ENCODE peak calls at places on chromosomes 13 and 19, in four cellular contexts. One of them, this sample, is unnamed.

GRCh38 chr19:56917998-56918397 is 77.5 kb upstream of the PEG3 start:
- DNase-seq in HFF-Myc: no peak
- DNase-seq in upper lobe of right lung: no peak
- DNase-seq in prostate gland: no peak
- DNase-seq in this sample: no peak

GRCh38 chr19:50947123-50947522 is 5.7 kb downstream of the KLK5 start:
- DNase-seq in HFF-Myc: no peak
- DNase-seq in upper lobe of right lung: no peak
- DNase-seq in prostate gland: no peak
- DNase-seq in this sample: no peak

GRCh38 chr13:83895994-83896580 is 13.8 kb upstream of the SLITRK1 start:
- DNase-seq in HFF-Myc: no peak
- DNase-seq in upper lobe of right lung: no peak
- DNase-seq in prostate gland: no peak
- DNase-seq in this sample: peak

GRCh38 chr19:39126593-39127187 is 1.1 kb downstream of the PAK4 start:
- DNase-seq in HFF-Myc: no peak
- DNase-seq in upper lobe of right lung: no peak
- DNase-seq in prostate gland: peak
- DNase-seq in this sample: peak

GRCh38 chr13:93259527-93260080 is 33.0 kb downstream of the GPC6 start:
- DNase-seq in HFF-Myc: no peak
- DNase-seq in upper lobe of right lung: no peak
- DNase-seq in prostate gland: no peak
- DNase-seq in this sample: peak

GRCh38 chr13:94705081-94705751 is 7.1 kb downstream of the SOX21 start:
- DNase-seq in HFF-Myc: no peak
- DNase-seq in upper lobe of right lung: no peak
- DNase-seq in prostate gland: no peak
- DNase-seq in this sample: no peak

GRCh38 chr19:9151367-9151766 is 11.2 kb downstream of the ZNF317 start:
- DNase-seq in HFF-Myc: no peak
- DNase-seq in upper lobe of right lung: no peak
- DNase-seq in prostate gland: no peak
- DNase-seq in this sample: no peak

GRCh38 chr19:2574971-2575630 is 99.2 kb downstream of the GADD45B start:
- DNase-seq in HFF-Myc: no peak
- DNase-seq in upper lobe of right lung: peak
- DNase-seq in prostate gland: no peak
- DNase-seq in this sample: no peak

GRCh38 chr13:50512602-50513527 is 330.6 kb downstream of the DLEU7 start:
- DNase-seq in HFF-Myc: no peak
- DNase-seq in upper lobe of right lung: peak
- DNase-seq in prostate gland: peak
- DNase-seq in this sample: peak

GRCh38 chr13:44410328-44410859 is 36.8 kb downstream of the SERP2 start:
- DNase-seq in HFF-Myc: no peak
- DNase-seq in upper lobe of right lung: no peak
- DNase-seq in prostate gland: no peak
- DNase-seq in this sample: no peak

GRCh38 chr19:45901432-45901903 is 945 bp downstream of the MYPOP start:
- DNase-seq in HFF-Myc: no peak
- DNase-seq in upper lobe of right lung: peak
- DNase-seq in prostate gland: no peak
- DNase-seq in this sample: peak

GRCh38 chr13:94232956-94233355 is 246.5 kb downstream of the DCT start:
- DNase-seq in HFF-Myc: no peak
- DNase-seq in upper lobe of right lung: no peak
- DNase-seq in prostate gland: no peak
- DNase-seq in this sample: no peak

GRCh38 chr13:95267662-95268369 is 33.4 kb downstream of the ABCC4 start:
- DNase-seq in HFF-Myc: peak
- DNase-seq in upper lobe of right lung: no peak
- DNase-seq in prostate gland: peak
- DNase-seq in this sample: peak

GRCh38 chr19:9674669-9675357 is at the start of gene ZNF562:
- DNase-seq in HFF-Myc: peak
- DNase-seq in upper lobe of right lung: peak
- DNase-seq in prostate gland: peak
- DNase-seq in this sample: peak

GRCh38 chr19:18044825-18045304 is 36.9 kb downstream of the ARRDC2 start:
- DNase-seq in HFF-Myc: no peak
- DNase-seq in upper lobe of right lung: peak
- DNase-seq in prostate gland: peak
- DNase-seq in this sample: peak

GRCh38 chr13:73195091-73195490 is 136.3 kb downstream of the KLF5 start:
- DNase-seq in HFF-Myc: no peak
- DNase-seq in upper lobe of right lung: no peak
- DNase-seq in prostate gland: no peak
- DNase-seq in this sample: no peak

GRCh38 chr13:40609972-40610726 is 56.3 kb downstream of the FOXO1 start:
- DNase-seq in HFF-Myc: no peak
- DNase-seq in upper lobe of right lung: no peak
- DNase-seq in prostate gland: no peak
- DNase-seq in this sample: no peak

GRCh38 chr19:31223805-31224534 is 125.3 kb downstream of the TSHZ3 start:
- DNase-seq in HFF-Myc: peak
- DNase-seq in upper lobe of right lung: no peak
- DNase-seq in prostate gland: no peak
- DNase-seq in this sample: peak

GRCh38 chr19:2475018-2475701 is 767 bp upstream of the GADD45B start:
- DNase-seq in HFF-Myc: no peak
- DNase-seq in upper lobe of right lung: peak
- DNase-seq in prostate gland: peak
- DNase-seq in this sample: peak

GRCh38 chr19:4624733-4625362 is 14.5 kb upstream of the TNFAIP8L1 start:
- DNase-seq in HFF-Myc: no peak
- DNase-seq in upper lobe of right lung: no peak
- DNase-seq in prostate gland: no peak
- DNase-seq in this sample: no peak

GRCh38 chr13:30872685-30873443 is 33.2 kb upstream of the MEDAG start:
- DNase-seq in HFF-Myc: peak
- DNase-seq in upper lobe of right lung: no peak
- DNase-seq in prostate gland: no peak
- DNase-seq in this sample: peak

GRCh38 chr13:31160857-31161582 is 684 bp downstream of the HSPH1 start:
- DNase-seq in HFF-Myc: no peak
- DNase-seq in upper lobe of right lung: peak
- DNase-seq in prostate gland: peak
- DNase-seq in this sample: peak

GRCh38 chr13:98648676-98649075 is 71.8 kb upstream of the STK24 start:
- DNase-seq in HFF-Myc: no peak
- DNase-seq in upper lobe of right lung: no peak
- DNase-seq in prostate gland: no peak
- DNase-seq in this sample: no peak

GRCh38 chr19:11361771-11362731 is 6.8 kb downstream of the PLPPR2 start:
- DNase-seq in HFF-Myc: no peak
- DNase-seq in upper lobe of right lung: no peak
- DNase-seq in prostate gland: no peak
- DNase-seq in this sample: no peak

GRCh38 chr13:59000770-59001169 is 1163.0 kb downstream of the DIAPH3 start:
- DNase-seq in HFF-Myc: no peak
- DNase-seq in upper lobe of right lung: no peak
- DNase-seq in prostate gland: no peak
- DNase-seq in this sample: no peak

GRCh38 chr13:48448963-48449614 is 36.2 kb upstream of the LPAR6 start:
- DNase-seq in HFF-Myc: no peak
- DNase-seq in upper lobe of right lung: no peak
- DNase-seq in prostate gland: no peak
- DNase-seq in this sample: peak

DNA sequence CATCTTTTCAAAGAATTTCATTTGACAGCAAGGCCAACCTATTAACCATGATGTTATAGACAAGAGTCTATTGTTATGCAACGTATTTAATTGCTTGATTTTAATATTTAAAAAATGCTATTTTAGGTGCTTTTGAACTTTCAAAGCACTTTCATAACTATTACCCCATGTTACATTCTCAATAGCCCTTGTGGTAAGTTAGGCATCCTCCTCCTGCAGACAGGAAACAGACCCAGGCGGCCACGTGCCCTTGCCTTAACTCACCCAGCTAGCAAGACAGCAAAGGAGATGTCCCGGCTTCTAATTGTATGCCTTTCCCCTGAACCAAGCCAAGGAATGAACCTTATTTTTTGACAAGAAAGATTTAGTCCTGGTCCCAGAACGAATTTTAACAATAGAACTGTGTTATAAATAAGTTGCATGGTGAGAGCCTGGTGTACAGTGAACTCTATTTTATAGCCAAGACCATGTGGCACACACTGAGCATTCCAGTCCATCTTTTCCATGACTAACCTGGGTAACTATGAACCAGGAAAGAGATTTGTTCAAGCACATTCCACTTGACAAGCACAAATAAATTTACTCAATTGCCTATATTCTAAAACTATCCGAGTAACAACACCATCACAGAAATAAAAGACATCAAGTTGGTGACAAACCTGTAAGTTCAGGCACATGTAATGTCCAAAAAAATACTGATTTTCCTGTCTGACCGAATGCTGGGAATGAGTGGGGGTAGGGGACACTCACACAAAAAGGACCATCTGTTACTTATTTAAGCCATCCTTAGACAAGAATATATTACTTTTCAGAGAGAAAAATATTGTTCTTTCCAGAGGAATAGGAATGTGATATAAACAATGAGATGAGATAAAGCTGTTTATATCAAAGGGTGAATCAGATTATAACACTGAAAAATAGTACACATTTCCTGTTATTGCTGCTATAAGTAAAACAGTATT is 163.0 kb downstream of the EFNB2 start:
- DNase-seq in HFF-Myc: no peak
- DNase-seq in upper lobe of right lung: no peak
- DNase-seq in prostate gland: no peak
- DNase-seq in this sample: peak
- H3K4me3 ChIP-seq in HFF-Myc: no peak
- H3K4me3 ChIP-seq in upper lobe of right lung: no peak
- H3K4me3 ChIP-seq in prostate gland: no peak
- H3K4me3 ChIP-seq in this sample: no peak

GRCh38 chr19:1360126-1360817 is 23.4 kb upstream of the NDUFS7 start:
- DNase-seq in HFF-Myc: no peak
- DNase-seq in upper lobe of right lung: no peak
- DNase-seq in prostate gland: no peak
- DNase-seq in this sample: peak

GRCh38 chr19:1363599-1363998 is 20.1 kb upstream of the NDUFS7 start:
- DNase-seq in HFF-Myc: no peak
- DNase-seq in upper lobe of right lung: no peak
- DNase-seq in prostate gland: no peak
- DNase-seq in this sample: no peak

GRCh38 chr19:1361601-1362384 is 21.9 kb upstream of the NDUFS7 start:
- DNase-seq in HFF-Myc: no peak
- DNase-seq in upper lobe of right lung: no peak
- DNase-seq in prostate gland: no peak
- DNase-seq in this sample: peak

GRCh38 chr19:1362385-1363257 is 21.1 kb upstream of the NDUFS7 start:
- DNase-seq in HFF-Myc: no peak
- DNase-seq in upper lobe of right lung: no peak
- DNase-seq in prostate gland: no peak
- DNase-seq in this sample: no peak

GRCh38 chr19:1360818-1361461 is 22.8 kb upstream of the NDUFS7 start:
- DNase-seq in HFF-Myc: peak
- DNase-seq in upper lobe of right lung: peak
- DNase-seq in prostate gland: no peak
- DNase-seq in this sample: peak
- H3K4me3 ChIP-seq in HFF-Myc: peak
- H3K4me3 ChIP-seq in upper lobe of right lung: peak
- H3K4me3 ChIP-seq in prostate gland: peak
- H3K4me3 ChIP-seq in this sample: peak

GRCh38 chr19:48499352-48500090 is 12.1 kb downstream of the LMTK3 start:
- DNase-seq in HFF-Myc: no peak
- DNase-seq in upper lobe of right lung: no peak
- DNase-seq in prostate gland: no peak
- DNase-seq in this sample: no peak

GRCh38 chr19:48500830-48501445 is 10.7 kb downstream of the LMTK3 start:
- DNase-seq in HFF-Myc: no peak
- DNase-seq in upper lobe of right lung: no peak
- DNase-seq in prostate gland: no peak
- DNase-seq in this sample: no peak

GRCh38 chr19:48501446-48501960 is 10.1 kb downstream of the LMTK3 start:
- DNase-seq in HFF-Myc: no peak
- DNase-seq in upper lobe of right lung: peak
- DNase-seq in prostate gland: peak
- DNase-seq in this sample: no peak

GRCh38 chr19:48502720-48503018 is 9.0 kb downstream of the LMTK3 start:
- DNase-seq in HFF-Myc: no peak
- DNase-seq in upper lobe of right lung: no peak
- DNase-seq in prostate gland: no peak
- DNase-seq in this sample: no peak

DNA sequence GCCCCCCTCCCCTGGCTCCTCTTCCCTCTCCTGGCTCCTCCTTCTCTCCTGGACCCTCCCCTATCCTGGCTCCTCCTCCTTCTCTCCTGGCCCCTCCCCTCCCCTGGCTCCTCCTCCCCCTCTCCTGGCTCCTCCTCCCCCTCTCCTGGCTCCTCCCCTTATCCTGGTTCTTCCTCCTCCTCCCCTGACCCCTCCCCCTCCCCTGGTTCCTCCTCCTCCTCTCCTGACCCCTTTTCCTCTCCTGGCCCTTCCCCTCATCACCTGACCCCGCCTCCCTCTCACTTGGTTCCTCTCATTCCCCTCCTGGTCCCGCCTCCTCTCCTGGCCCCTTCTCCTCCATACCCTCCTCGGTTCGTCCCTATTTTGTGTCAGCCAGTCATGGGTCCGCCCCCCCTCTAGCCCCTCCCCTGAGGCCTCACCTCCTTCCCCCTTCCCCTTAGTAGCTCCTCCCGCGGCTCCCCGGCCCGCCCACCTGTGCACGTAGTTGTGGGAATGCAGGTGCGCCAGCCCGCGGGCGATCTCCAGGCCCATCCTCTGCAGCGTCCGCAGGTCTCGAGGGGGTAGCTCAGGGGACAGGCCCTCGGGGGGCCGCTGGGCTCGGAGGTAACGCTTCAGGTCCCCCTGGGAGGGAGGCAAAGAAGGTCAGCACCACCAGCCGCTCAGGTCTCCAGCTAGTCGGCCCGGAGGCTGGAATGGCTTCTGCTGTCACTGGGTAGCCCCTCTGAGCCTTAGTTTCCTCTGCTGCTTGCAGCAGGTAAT is 9.5 kb downstream of the LMTK3 start:
- DNase-seq in HFF-Myc: no peak
- DNase-seq in upper lobe of right lung: peak
- DNase-seq in prostate gland: peak
- DNase-seq in this sample: no peak
- H3K4me3 ChIP-seq in HFF-Myc: no peak
- H3K4me3 ChIP-seq in upper lobe of right lung: peak
- H3K4me3 ChIP-seq in prostate gland: peak
- H3K4me3 ChIP-seq in this sample: no peak

GRCh38 chr13:51645154-51645650 is 60.9 kb downstream of the WDFY2 start:
- DNase-seq in HFF-Myc: no peak
- DNase-seq in upper lobe of right lung: no peak
- DNase-seq in prostate gland: no peak
- DNase-seq in this sample: peak
- H3K4me3 ChIP-seq in HFF-Myc: no peak
- H3K4me3 ChIP-seq in upper lobe of right lung: no peak
- H3K4me3 ChIP-seq in prostate gland: no peak
- H3K4me3 ChIP-seq in this sample: no peak

GRCh38 chr13:33004454-33004853 is 11.8 kb upstream of the KL start:
- DNase-seq in HFF-Myc: no peak
- DNase-seq in upper lobe of right lung: no peak
- DNase-seq in prostate gland: no peak
- DNase-seq in this sample: no peak
- H3K4me3 ChIP-seq in HFF-Myc: no peak
- H3K4me3 ChIP-seq in upper lobe of right lung: no peak
- H3K4me3 ChIP-seq in prostate gland: no peak
- H3K4me3 ChIP-seq in this sample: no peak

GRCh38 chr19:49017666-49018351 is 918 bp upstream of the LHB start:
- DNase-seq in HFF-Myc: peak
- DNase-seq in upper lobe of right lung: peak
- DNase-seq in prostate gland: no peak
- DNase-seq in this sample: peak
- H3K4me3 ChIP-seq in HFF-Myc: peak
- H3K4me3 ChIP-seq in upper lobe of right lung: peak
- H3K4me3 ChIP-seq in prostate gland: peak
- H3K4me3 ChIP-seq in this sample: peak